ENCODE peak calls at places on chromosomes 13 and 19, in six cellular contexts. J, Q, U, Z, C and T are unnamed samples.
A peak's percentile ranks its signal among the peaks of the same experiment; 100 is the strongest.

GRCh38 chr13:98751397-98752110 is 918 bp downstream of the SLC15A1 start:
- DNase-seq in J (peak; percentile 33), Q (peak; percentile 44), U (peak; percentile 72), Z (peak; percentile 43), C (peak; percentile 74), T (peak; percentile 12)

GRCh38 chr19:39390759-39391592 is at the start of the genes MED29 and PAF1:
- DNase-seq in J (peak; percentile 99), Q (peak; percentile 98), U (peak; percentile 99), Z (peak; percentile 99), C (peak; percentile 100), T (peak; percentile 100)

GRCh38 chr19:40576181-40576584 is 490 bp upstream of the SHKBP1 start:
- DNase-seq in J (no peak), Q (no peak), U (no peak), Z (peak; percentile 36), C (peak; percentile 67), T (no peak)

GRCh38 chr13:51044023-51044665 is 66.9 kb downstream of the C13orf42 start:
- DNase-seq in J (no peak), Q (no peak), U (peak; percentile 19), Z (no peak), C (peak; percentile 37), T (no peak)

GRCh38 chr13:79128158-79128557 is 277.9 kb downstream of the RBM26 start:
- DNase-seq in J (peak; percentile 74), Q (peak; percentile 76), U (peak; percentile 7), Z (no peak), C (no peak), T (no peak)

GRCh38 chr19:39645800-39646411 is 9.8 kb upstream of the LGALS16 start:
- DNase-seq in J (peak; percentile 20), Q (peak; percentile 22), U (peak; percentile 44), Z (peak; percentile 48), C (peak; percentile 61), T (peak; percentile 48)

GRCh38 chr13:43273362-43273761 is 250.0 kb downstream of the DNAJC15 start:
- DNase-seq in J (peak; percentile 79), Q (peak; percentile 16), U (no peak), Z (no peak), C (no peak), T (no peak)

GRCh38 chr13:52599853-52600603 is 42.2 kb upstream of the HNRNPA1L2 start:
- DNase-seq in J (peak; percentile 35), Q (no peak), U (peak; percentile 57), Z (peak; percentile 71), C (peak; percentile 75), T (peak; percentile 14)

GRCh38 chr19:496333-496634 is at the start of gene MADCAM1:
- DNase-seq in J (no peak), Q (no peak), U (peak; percentile 4), Z (no peak), C (peak; percentile 86), T (no peak)

GRCh38 chr19:32339988-32340874 is 5.2 kb upstream of the ZNF507 start:
- DNase-seq in J (peak; percentile 17), Q (peak; percentile 60), U (peak; percentile 64), Z (peak; percentile 68), C (peak; percentile 71), T (peak; percentile 57)

GRCh38 chr13:80400164-80400767 is 59.3 kb upstream of the SPRY2 start:
- DNase-seq in J (no peak), Q (no peak), U (peak; percentile 10), Z (no peak), C (no peak), T (no peak)

GRCh38 chr19:10083911-10084310 is 2.2 kb upstream of the SHFL start:
- DNase-seq in J (no peak), Q (no peak), U (no peak), Z (no peak), C (no peak), T (no peak)

GRCh38 chr13:70835349-70835748 is 727.1 kb upstream of the KLHL1 start:
- DNase-seq in J (no peak), Q (no peak), U (no peak), Z (no peak), C (no peak), T (no peak)

GRCh38 chr19:51372649-51373504 is at the start of gene NKG7:
- DNase-seq in J (no peak), Q (no peak), U (no peak), Z (no peak), C (no peak), T (no peak)

GRCh38 chr19:29277107-29277506 is 64.2 kb upstream of the UQCRFS1 start:
- DNase-seq in J (no peak), Q (no peak), U (no peak), Z (peak; percentile 46), C (peak; percentile 77), T (no peak)

GRCh38 chr19:32874605-32875004 is 5.0 kb upstream of the SLC7A9 start:
- DNase-seq in J (no peak), Q (no peak), U (no peak), Z (no peak), C (no peak), T (no peak)

GRCh38 chr19:7199613-7200533 is 94.3 kb downstream of the INSR start:
- DNase-seq in J (no peak), Q (no peak), U (peak; percentile 80), Z (no peak), C (no peak), T (peak; percentile 60)

GRCh38 chr13:33642374-33643065 is 175.4 kb upstream of the RFC3 start:
- DNase-seq in J (peak; percentile 37), Q (peak; percentile 32), U (peak; percentile 78), Z (peak; percentile 7), C (no peak), T (peak; percentile 16)

GRCh38 chr19:57560049-57560491 is 407 bp upstream of the ZNF550 start:
- DNase-seq in J (peak; percentile 70), Q (peak; percentile 55), U (no peak), Z (no peak), C (no peak), T (peak; percentile 18)

GRCh38 chr19:38273499-38273898 is 9.1 kb downstream of the SPINT2 start:
- DNase-seq in J (no peak), Q (no peak), U (peak; percentile 59), Z (no peak), C (no peak), T (no peak)

GRCh38 chr19:47243364-47243775 is 12.4 kb upstream of the BBC3 start:
- DNase-seq in J (no peak), Q (no peak), U (no peak), Z (no peak), C (no peak), T (no peak)

GRCh38 chr13:42720116-42720857 is 61.1 kb upstream of the FAM216B start:
- DNase-seq in J (peak; percentile 95), Q (peak; percentile 90), U (peak; percentile 86), Z (no peak), C (no peak), T (peak; percentile 81)

DNA sequence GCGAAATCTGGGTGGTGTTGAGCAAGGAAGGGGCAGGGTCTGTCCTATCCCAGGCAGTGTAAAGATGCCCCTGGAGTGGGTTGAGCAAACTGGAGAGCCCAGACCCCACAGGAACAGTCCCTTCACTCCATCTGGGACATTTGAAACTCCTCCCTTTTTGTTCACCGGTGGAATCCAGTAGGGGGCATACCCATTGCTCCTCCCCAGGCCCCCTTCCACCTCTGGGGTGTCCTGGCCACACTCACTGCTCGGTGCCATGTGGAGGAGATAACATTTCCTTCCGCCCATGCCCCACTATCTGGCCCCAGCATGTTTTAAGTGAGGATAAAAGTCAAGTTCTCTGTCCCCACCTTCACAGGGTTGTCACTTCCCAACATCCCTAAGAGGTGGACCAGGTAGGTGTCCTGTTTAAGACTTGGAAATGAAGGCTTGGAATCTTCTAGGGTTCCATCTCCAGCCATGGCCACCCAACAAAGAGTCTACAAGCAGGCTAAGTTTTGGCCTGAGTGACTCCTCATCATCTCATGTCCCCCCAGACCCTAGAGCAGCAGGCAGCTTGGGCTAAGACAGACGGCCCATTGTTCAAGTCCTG is 9.2 kb downstream of the ZNF526 start:
- DNase-seq in J (no peak), Q (no peak), U (no peak), Z (no peak), C (no peak), T (no peak)
- TF ChIP-seq CTCF in J (no peak), Q (no peak), U (no peak), Z (no peak), C (no peak), T (peak; percentile 21)

GRCh38 chr19:2361259-2362038 is 1.4 kb downstream of the TMPRSS9 start:
- DNase-seq in J (no peak), Q (no peak), U (no peak), Z (no peak), C (no peak), T (no peak)
- TF ChIP-seq EZH2 in J (no peak), Q (no peak), U (no peak), Z (no peak), C (no peak), T (no peak)

GRCh38 chr19:48250290-48251025 is 5.3 kb downstream of the CARD8 start:
- DNase-seq in J (no peak), Q (no peak), U (no peak), Z (no peak), C (no peak), T (no peak)
- H3K27ac ChIP-seq in J (no peak overlapping the region), Q (no peak overlapping the region), U (no peak overlapping the region), Z (no peak overlapping the region), C (no peak overlapping the region), T (peak overlapping the region; percentile 98)

DNA sequence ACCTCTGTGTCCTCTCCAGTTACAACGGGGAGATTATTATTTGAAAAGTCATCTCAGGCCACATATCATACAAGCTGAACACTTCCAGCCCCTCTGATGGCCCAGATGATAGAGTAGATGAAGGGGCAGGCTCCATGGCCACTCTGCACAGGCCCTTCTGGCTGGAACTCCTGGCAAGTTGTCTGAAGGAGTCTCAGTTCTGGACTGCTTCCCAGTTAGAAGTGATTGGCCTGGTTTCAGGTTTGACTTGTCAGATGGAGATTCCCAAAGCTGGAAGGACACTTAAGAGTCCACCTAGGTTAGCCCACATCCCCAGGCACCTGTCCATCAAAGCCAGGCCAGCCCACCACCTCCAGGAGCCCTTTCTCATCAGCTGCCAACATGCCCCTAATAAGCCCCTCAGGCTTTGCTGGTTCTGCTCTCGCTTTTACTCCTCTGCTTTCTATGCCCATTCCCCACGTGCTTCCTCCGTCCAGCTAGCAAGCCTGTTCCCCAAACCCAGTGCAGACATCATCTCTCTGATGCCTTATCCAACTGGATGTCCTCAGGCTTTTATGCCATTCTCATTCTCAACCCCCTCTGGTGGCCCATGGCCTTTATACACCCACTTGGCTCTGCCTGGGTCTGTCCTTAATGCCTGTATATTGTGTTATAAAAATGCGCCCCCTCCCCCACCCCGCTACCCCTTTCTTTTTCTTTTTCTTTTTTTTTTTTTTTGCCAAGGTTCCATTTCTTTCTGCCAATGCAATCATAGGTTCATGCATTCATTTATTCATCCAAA is 56.5 kb downstream of the HSPH1 start:
- DNase-seq in J (peak; percentile 15), Q (no peak), U (no peak), Z (no peak), C (peak; percentile 31), T (no peak)
- TF ChIP-seq CTCF in J (no peak), Q (no peak), U (no peak), Z (peak; percentile 16), C (peak; percentile 32), T (no peak)

GRCh38 chr19:17456127-17456526 is 4.6 kb downstream of the NXNL1 start:
- DNase-seq in J (no peak), Q (no peak), U (no peak), Z (no peak), C (no peak), T (no peak)
- TF ChIP-seq EZH2 in J (peak; percentile 1), Q (no peak), U (no peak), Z (no peak), C (no peak), T (no peak)

GRCh38 chr19:8451885-8452284 is 7.1 kb downstream of the HNRNPM start:
- DNase-seq in J (peak; percentile 81), Q (peak; percentile 96), U (peak; percentile 44), Z (peak; percentile 40), C (no peak), T (no peak)
- H3K27ac ChIP-seq in J (no peak overlapping the region), Q (peak overlapping the region; percentile 30), U (peak overlapping the region; percentile 6), Z (peak overlapping the region; percentile 60), C (peak overlapping the region; percentile 37), T (no peak overlapping the region)

GRCh38 chr13:39379118-39379517 is 223.9 kb downstream of the LHFPL6 start:
- DNase-seq in J (no peak), Q (no peak), U (no peak), Z (no peak), C (no peak), T (no peak)
- TF ChIP-seq CTCF in J (no peak), Q (no peak), U (no peak), Z (no peak), C (no peak), T (no peak)